ENCODE peak calls at places on chromosome 13, in six cellular contexts. R is lower lobe of right lung, H is GM23338, T is ovary, S is heart left ventricle, K is mammary epithelial cell. Z is an unnamed sample. For H3K36me3, the result is how much of the 10 kb centered on the place peaks cover.

GRCh38 chr13:91741925-91742324 is 343.5 kb downstream of the GPC5 start:
- DNase-seq in K (no peak), T (no peak), R (no peak), H (no peak), S (no peak), Z (no peak)

GRCh38 chr13:113666951-113667701 is at the start of gene GRK1:
- DNase-seq in R (peak), T (no peak), S (peak), H (no peak), K (no peak), Z (no peak)

GRCh38 chr13:20230913-20231838 is 943 bp downstream of the GJB6 start:
- DNase-seq in S (no peak), T (no peak), K (no peak), H (peak), R (no peak), Z (no peak)

GRCh38 chr13:64051278-64051677 is 2635.6 kb upstream of the PCDH20 start:
- DNase-seq in R (no peak), T (no peak), S (no peak), K (no peak), H (no peak), Z (no peak)

GRCh38 chr13:97125051-97125809 is 96.9 kb upstream of the MBNL2 start:
- DNase-seq in K (peak), R (no peak), T (peak), S (no peak), H (peak), Z (no peak)

GRCh38 chr13:87656311-87656710 is 14.9 kb upstream of the SLITRK5 start:
- DNase-seq in H (no peak), S (no peak), T (no peak), K (no peak), R (no peak), Z (no peak)

GRCh38 chr13:61414686-61415664 is 674 bp downstream of the PCDH20 start:
- DNase-seq in T (no peak), K (peak), R (peak), H (peak), S (peak), Z (peak)

GRCh38 chr13:77872995-77873394 is 45.6 kb downstream of the EDNRB start:
- DNase-seq in H (no peak), R (no peak), T (no peak), K (no peak), S (no peak), Z (no peak)

GRCh38 chr13:75178436-75178835 is 303.5 kb downstream of the TBC1D4 start:
- DNase-seq in R (no peak), S (no peak), H (no peak), K (peak), T (no peak), Z (no peak)

GRCh38 chr13:83085186-83085900 is 796.9 kb downstream of the SLITRK1 start:
- DNase-seq in S (no peak), H (no peak), R (no peak), T (no peak), K (no peak), Z (no peak)

GRCh38 chr13:60720590-60720989 is 323.6 kb downstream of the TDRD3 start:
- DNase-seq in S (no peak), H (no peak), K (no peak), R (no peak), T (no peak), Z (no peak)

DNA sequence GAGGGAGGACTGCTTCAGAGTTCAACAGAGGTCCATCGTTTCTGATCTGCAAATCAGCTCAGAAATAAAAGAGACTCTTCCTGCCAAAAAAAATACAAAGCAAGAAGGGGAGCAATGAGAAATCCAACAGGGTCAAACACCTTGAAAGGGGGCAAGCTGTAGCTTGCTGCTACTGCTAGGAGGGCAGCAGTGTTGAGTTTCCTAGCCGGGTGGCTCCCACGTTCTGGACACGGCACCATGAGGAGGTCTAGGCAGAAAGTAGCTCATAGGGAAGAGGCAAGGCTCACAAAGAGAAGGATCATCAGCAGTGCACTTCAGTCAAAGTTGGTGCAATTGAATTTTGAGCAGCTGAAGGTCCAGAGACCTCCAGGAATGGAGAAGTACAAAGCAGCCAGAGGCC is 75.3 kb downstream of the FOXO1 start:
- DNase-seq in H (no peak), R (no peak), K (no peak), T (no peak), S (no peak), Z (no peak)
- H3K4me3 ChIP-seq in H (no peak), R (no peak), K (no peak), T (no peak), S (no peak), Z (no peak)

GRCh38 chr13:33723772-33724435 is 94.0 kb upstream of the RFC3 start:
- DNase-seq in R (peak), S (peak), K (peak), T (peak), H (peak), Z (peak)

GRCh38 chr13:33723365-33723764 is 94.6 kb upstream of the RFC3 start:
- DNase-seq in T (no peak), R (no peak), H (no peak), S (no peak), K (no peak), Z (no peak)

GRCh38 chr13:33722216-33722900 is 95.6 kb upstream of the RFC3 start:
- DNase-seq in K (no peak), T (no peak), S (no peak), H (no peak), R (no peak), Z (no peak)

GRCh38 chr13:33727356-33728083 is 90.4 kb upstream of the RFC3 start:
- DNase-seq in R (no peak), S (no peak), K (no peak), T (no peak), H (no peak), Z (peak)

DNA sequence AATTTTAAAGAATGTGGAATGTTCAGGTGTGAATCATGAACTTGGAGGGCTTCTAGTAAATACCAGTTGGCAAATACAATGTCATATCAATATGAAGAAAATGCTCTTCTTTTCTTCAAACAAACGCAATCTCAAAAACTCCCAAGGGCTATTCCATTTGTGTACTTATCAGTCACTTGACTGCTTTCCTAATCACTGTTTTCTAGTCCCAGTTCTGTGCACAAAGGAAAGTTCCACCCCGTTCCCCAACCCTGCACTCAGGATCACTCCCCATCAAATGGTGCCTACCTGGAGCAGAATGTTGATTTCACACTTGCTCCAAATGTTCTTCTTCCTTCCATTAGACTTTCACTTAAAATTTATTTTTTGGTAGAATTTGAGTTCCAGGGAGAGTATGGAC is 92.6 kb upstream of the RFC3 start:
- DNase-seq in K (no peak), T (no peak), S (no peak), H (no peak), R (no peak), Z (no peak)
- TF ChIP-seq CTCF in K (no peak), T (no peak), S (no peak), H (no peak), R (no peak), Z (no peak)

DNA sequence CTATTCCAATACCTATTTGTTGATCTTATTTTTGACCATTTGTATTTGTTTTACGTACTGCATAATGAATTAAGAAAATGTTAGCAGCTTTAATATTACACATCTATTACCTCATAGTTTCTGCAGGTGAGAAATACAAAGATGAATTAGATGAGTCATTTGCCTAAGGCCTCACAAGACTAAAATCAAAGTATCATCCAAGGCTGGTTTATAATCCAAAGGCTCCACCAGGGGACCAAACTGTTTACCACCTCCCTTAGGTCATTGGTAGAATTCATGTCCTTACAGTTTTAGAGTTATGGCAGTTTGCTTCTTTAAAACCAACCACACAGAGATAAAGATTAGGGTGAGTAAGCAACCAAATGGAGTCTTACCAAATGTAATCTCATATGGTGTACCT is 848.1 kb downstream of the SLITRK6 start:
- DNase-seq in R (no peak), S (no peak), T (no peak), K (peak), H (no peak), Z (no peak)
- H3K36me3 ChIP-seq in R (under half), S (under half), T (under half), K (under half), H (under half), Z (under half)

DNA sequence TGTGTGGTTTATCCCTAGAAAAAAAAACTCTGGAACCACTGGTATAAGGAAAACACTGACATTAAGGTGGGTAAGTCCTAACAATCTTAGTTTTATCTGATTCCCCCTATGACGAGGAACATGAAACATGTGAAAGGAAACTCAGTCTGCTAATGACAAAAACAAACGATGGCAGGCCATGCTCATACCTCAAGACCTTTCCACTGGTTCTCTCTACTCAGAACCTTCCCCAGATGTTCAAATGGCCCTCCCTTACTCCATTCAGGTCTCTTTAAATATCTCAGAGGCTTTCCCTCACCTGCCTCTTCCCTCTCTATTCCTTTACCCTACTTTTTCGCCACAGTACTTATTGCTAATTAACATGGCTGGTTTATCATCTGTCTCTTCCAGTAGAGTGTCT is 1.6 kb downstream of the TUBGCP3 start:
- DNase-seq in R (no peak), T (no peak), S (no peak), K (no peak), H (no peak), Z (no peak)
- H3K4me3 ChIP-seq in R (peak), T (no peak), S (no peak), K (no peak), H (peak), Z (no peak)

GRCh38 chr13:99995503-99996176 is 14.1 kb downstream of the ZIC2 start:
- DNase-seq in H (peak), R (no peak), K (peak), S (no peak), T (no peak), Z (no peak)

GRCh38 chr13:99997702-99998219 is 16.2 kb downstream of the ZIC2 start:
- DNase-seq in R (no peak), K (no peak), H (no peak), T (no peak), S (no peak), Z (no peak)

GRCh38 chr13:99995104-99995502 is 13.5 kb downstream of the ZIC2 start:
- DNase-seq in S (no peak), R (no peak), T (no peak), K (no peak), H (no peak), Z (no peak)

GRCh38 chr13:99996177-99996705 is 14.7 kb downstream of the ZIC2 start:
- DNase-seq in S (no peak), H (peak), T (no peak), R (no peak), K (no peak), Z (no peak)

DNA sequence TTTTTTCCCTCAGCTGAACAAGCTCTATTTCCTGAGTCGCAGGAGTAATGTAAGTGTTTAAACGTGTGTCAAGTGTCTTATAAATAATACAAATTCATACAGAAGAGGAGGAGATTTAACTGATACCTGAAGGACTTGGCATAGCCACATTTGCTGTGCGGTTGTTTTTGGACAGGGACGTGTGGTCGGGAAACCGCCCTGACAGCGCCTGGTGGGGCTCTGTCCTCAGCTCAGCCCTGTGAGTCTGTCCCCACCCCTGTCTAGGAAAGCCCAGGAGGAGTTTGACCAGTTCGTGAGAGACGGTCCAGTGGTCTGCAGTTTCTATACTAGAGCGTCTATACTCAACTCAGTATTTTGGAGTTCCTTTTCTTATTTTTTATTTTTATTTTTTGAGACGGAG is 16.7 kb downstream of the ZIC2 start:
- DNase-seq in S (no peak), T (no peak), K (no peak), R (no peak), H (no peak), Z (no peak)
- TF ChIP-seq CTCF in S (no peak), T (no peak), K (no peak), R (no peak), H (no peak), Z (no peak)

DNA sequence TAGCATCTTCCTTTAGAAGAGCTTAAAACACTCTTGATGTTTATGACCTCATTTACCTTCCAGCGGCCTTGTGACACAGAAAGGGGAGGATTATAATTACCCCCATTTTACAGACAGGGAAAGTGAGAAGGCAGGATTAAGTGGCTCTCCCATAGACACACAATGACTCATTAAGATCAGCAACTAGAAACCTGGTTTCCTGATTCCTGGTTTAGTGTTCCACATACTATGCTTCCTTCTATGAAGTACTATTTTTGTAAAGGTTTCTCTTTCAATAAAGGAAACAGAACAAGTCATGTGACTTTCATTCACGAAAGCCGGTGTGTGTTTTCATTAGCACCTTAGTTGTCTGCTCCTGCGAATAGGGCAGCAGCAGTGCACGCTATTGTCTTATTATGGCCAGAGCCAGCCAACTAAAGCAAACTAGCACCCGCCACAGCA is 8.3 kb downstream of the IRS2 start:
- DNase-seq in S (no peak), H (no peak), K (peak), T (no peak), R (no peak), Z (no peak)
- H3K36me3 ChIP-seq in S (under half), H (under half), K (under half), T (under half), R (under half), Z (under half)

DNA sequence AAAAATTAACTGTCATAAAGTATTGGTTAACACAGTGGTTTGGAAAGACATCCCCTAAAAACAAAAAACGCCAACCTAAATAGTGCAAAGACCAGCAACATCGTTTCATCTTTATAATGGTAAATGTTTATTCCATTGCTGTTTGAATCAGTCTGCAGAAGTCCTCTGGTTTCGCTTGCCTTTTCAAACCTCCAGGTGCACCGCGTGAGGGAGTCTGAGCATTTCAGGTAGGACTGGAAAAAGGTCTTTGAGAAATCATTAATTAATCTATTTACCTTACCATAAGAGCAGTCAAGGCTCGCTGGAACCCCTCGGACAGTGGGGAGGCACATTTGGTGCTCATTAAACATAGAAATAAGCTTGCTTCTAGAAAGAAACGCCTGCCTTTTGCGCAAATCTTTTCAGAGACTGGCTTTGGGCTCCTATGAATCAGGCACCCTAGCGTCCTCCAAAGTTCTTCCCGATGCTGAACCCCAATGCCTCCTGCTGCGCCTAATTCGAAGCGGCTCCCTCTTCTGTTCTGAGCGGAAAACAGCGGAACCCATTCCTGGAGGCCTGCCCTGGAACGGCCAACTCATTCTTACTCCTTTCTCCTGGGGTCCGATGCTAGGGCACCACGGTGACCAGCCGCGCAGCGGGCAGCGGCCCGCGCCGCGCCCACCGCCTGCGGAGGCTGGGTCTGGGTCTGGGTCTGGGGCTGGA is 942 bp upstream of the MTUS2 start:
- DNase-seq in H (peak), T (no peak), R (no peak), S (no peak), K (peak), Z (no peak)
- H3K4me3 ChIP-seq in H (peak), T (no peak), R (no peak), S (peak), K (no peak), Z (no peak)

GRCh38 chr13:27622102-27622820 is 569 bp downstream of the POLR1D start:
- DNase-seq in T (no peak), S (no peak), R (no peak), K (no peak), H (no peak), Z (peak)
- TF ChIP-seq CTCF in T (no peak), S (no peak), R (no peak), K (no peak), H (no peak), Z (no peak)